ENCODE peak calls at places on chromosomes 4 and X, in eight cellular contexts. H is stimulated activated CD8-positive, alpha-beta memory T cell treated with anti-CD3 and anti-CD28 coated beads, Interleukin-12 subunit alpha, Interleukin-12 subunit beta, amount 100 ng/mL, for 4 hours; J is NCI-H524; D is hypothalamus; T is heart left ventricle; A is lung microvascular endothelial cell; X is GM12865; C is ureter. B is an unnamed sample.
A peak's percentile ranks its signal among the peaks of the same experiment; 100 is the strongest.

GRCh38 chrX:6383911-6384310 is 151.0 kb downstream of the VCX3A start:
- DNase-seq in C (no peak), D (no peak), X (no peak), A (no peak), T (no peak), J (no peak), H (no peak), B (no peak)

GRCh38 chr4:8269535-8270417 is at the start of gene HTRA3:
- DNase-seq in T (peak; percentile 83), D (no peak), X (no peak), J (peak; percentile 53), C (no peak), A (peak; percentile 71), H (no peak), B (no peak)

GRCh38 chr4:99863804-99864203 is 30.4 kb downstream of the LAMTOR3 start:
- DNase-seq in C (no peak), T (no peak), D (no peak), A (peak; percentile 16), H (no peak), J (no peak), X (no peak), B (no peak)

GRCh38 chrX:45505214-45505613 is 304.5 kb upstream of the DIPK2B start:
- DNase-seq in D (no peak), H (no peak), X (no peak), J (no peak), T (no peak), A (peak; percentile 90), C (no peak), B (no peak)

GRCh38 chr4:113452868-113453620 is 308.5 kb downstream of the CAMK2D start:
- DNase-seq in H (no peak), J (peak; percentile 2), A (peak; percentile 96), C (no peak), T (no peak), X (peak; percentile 5), D (no peak), B (no peak)

GRCh38 chrX:132692066-132692465 is 203.2 kb upstream of the MBNL3 start:
- DNase-seq in X (no peak), C (no peak), D (no peak), A (no peak), H (no peak), T (peak; percentile 30), J (no peak), B (no peak)

GRCh38 chr4:68182382-68182820 is 52.7 kb upstream of the TMPRSS11F start:
- DNase-seq in H (no peak), T (no peak), D (no peak), X (no peak), J (no peak), A (no peak), C (no peak), B (no peak)

GRCh38 chr4:105433421-105433820 is 40.4 kb downstream of the PPA2 start:
- DNase-seq in C (no peak), A (peak; percentile 63), J (no peak), T (no peak), H (no peak), D (no peak), X (no peak), B (no peak)

GRCh38 chr4:114287079-114287696 is 307.7 kb upstream of the ARSJ start:
- DNase-seq in A (no peak), D (no peak), H (no peak), J (no peak), T (no peak), X (no peak), C (no peak), B (no peak)

GRCh38 chrX:69919749-69920148 is 130.0 kb downstream of the AWAT2 start:
- DNase-seq in A (no peak), H (no peak), T (no peak), C (no peak), J (no peak), X (no peak), D (no peak), B (no peak)

GRCh38 chr4:79049840-79050520 is 110.7 kb upstream of the PAQR3 start:
- DNase-seq in H (no peak), T (no peak), C (no peak), X (no peak), J (peak; percentile 61), A (no peak), D (no peak), B (peak; percentile 73)

B was measured in NCI-H2171 treated with DMSO at 0.1 percent for 48 hours.